ENCODE peak calls at places on chromosomes 5 and 9, in four cellular contexts. N, Y, M and I are unnamed samples.

GRCh38 chr5:82222597-82223574 is 55.3 kb downstream of the RPS23 start:
- DNase-seq in N (no peak), Y (no peak), M (no peak), I (peak; percentile 2)

GRCh38 chr5:159120446-159120845 is 20.7 kb upstream of the EBF1 start:
- DNase-seq in N (no peak), Y (no peak), M (no peak), I (no peak)

GRCh38 chr9:124780060-124780756 is 3.3 kb downstream of the OLFML2A start:
- DNase-seq in N (peak; percentile 23), Y (peak; percentile 49), M (no peak), I (no peak)

GRCh38 chr9:125968975-125969374 is 221.8 kb downstream of the PBX3 start:
- DNase-seq in N (no peak), Y (no peak), M (no peak), I (no peak)

GRCh38 chr9:114225534-114226288 is 70.4 kb downstream of the COL27A1 start:
- DNase-seq in N (no peak), Y (no peak), M (peak; percentile 36), I (no peak)

GRCh38 chr5:88677502-88677901 is 205.5 kb downstream of the MEF2C start:
- DNase-seq in N (no peak), Y (no peak), M (no peak), I (no peak)

GRCh38 chr9:16316911-16317817 is 553.3 kb downstream of the BNC2 start:
- DNase-seq in N (no peak), Y (no peak), M (no peak), I (no peak)

GRCh38 chr5:153905214-153905613 is 133.5 kb downstream of the FAM114A2 start:
- DNase-seq in N (no peak), Y (no peak), M (peak; percentile 8), I (no peak)

GRCh38 chr9:124812401-124813016 is 35.6 kb downstream of the OLFML2A start:
- DNase-seq in N (no peak), Y (no peak), M (peak; percentile 95), I (peak; percentile 92)

GRCh38 chr5:133106343-133106742 is 54.5 kb downstream of the HSPA4 start:
- DNase-seq in N (no peak), Y (no peak), M (no peak), I (no peak)

GRCh38 chr9:79353856-79354520 is 217.8 kb upstream of the TLE4 start:
- DNase-seq in N (no peak), Y (no peak), M (peak; percentile 27), I (peak; percentile 38)

GRCh38 chr5:87829214-87829551 is 416.5 kb upstream of the CCNH start:
- DNase-seq in N (peak; percentile 58), Y (no peak), M (no peak), I (no peak)

GRCh38 chr9:27368317-27368985 is 71.5 kb upstream of the EQTN start:
- DNase-seq in N (peak; percentile 45), Y (no peak), M (peak; percentile 77), I (no peak)

GRCh38 chr5:51486158-51486557 is 102.9 kb downstream of the ISL1 start:
- DNase-seq in N (no peak), Y (no peak), M (no peak), I (no peak)

DNA sequence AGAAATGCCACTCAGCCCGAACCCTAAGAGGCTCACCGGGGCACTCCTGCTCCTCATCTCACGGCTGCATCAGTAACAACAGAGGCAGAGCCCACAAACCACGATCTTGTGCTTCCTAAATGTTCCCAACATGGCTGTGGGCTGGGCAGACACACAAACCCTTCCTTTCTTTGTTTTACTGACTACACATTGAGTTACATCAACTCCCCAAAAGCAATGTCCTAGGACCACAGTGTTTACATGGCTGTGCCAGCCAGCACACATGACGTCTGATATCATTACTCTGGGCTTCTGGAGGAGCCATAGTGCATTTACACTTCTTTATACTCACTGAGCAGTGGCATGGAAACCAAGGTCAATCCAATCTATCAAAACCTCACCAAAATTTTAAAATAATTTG is 101.4 kb downstream of the LHFPL2 start:
- DNase-seq in N (no peak), Y (no peak), M (peak; percentile 94), I (no peak)
- H3K4me3 ChIP-seq in N (no peak overlapping the region), Y (no peak overlapping the region), M (no peak overlapping the region), I (no peak overlapping the region)

GRCh38 chr5:101009758-101010519 is 106.9 kb upstream of the ST8SIA4 start:
- DNase-seq in N (no peak), Y (no peak), M (no peak), I (no peak)
- H3K4me3 ChIP-seq in N (no peak overlapping the region), Y (no peak overlapping the region), M (no peak overlapping the region), I (no peak overlapping the region)

GRCh38 chr5:76953551-76954382 is 922 bp downstream of the CRHBP start:
- DNase-seq in N (no peak), Y (no peak), M (peak; percentile 23), I (no peak)
- H3K4me3 ChIP-seq in N (peak overlapping the region; percentile 53), Y (peak overlapping the region; percentile 30), M (peak overlapping the region; percentile 44), I (peak overlapping the region; percentile 42)

GRCh38 chr9:95077766-95078382 is 239.6 kb downstream of the FANCC start:
- DNase-seq in N (peak; percentile 25), Y (peak; percentile 54), M (no peak), I (no peak)

GRCh38 chr9:95077053-95077765 is 240.3 kb downstream of the FANCC start:
- DNase-seq in N (peak; percentile 52), Y (peak; percentile 46), M (no peak), I (no peak)

GRCh38 chr9:95079461-95079860 is 238.0 kb downstream of the FANCC start:
- DNase-seq in N (peak; percentile 11), Y (peak; percentile 59), M (no peak), I (no peak)

GRCh38 chr9:95078516-95078915 is 239.0 kb downstream of the FANCC start:
- DNase-seq in N (peak; percentile 11), Y (peak; percentile 54), M (no peak), I (no peak)

GRCh38 chr9:95078934-95079333 is 238.6 kb downstream of the FANCC start:
- DNase-seq in N (peak; percentile 21), Y (peak; percentile 83), M (no peak), I (no peak)
- H3K4me3 ChIP-seq in N (no peak overlapping the region), Y (no peak overlapping the region), M (no peak overlapping the region), I (no peak overlapping the region)

DNA sequence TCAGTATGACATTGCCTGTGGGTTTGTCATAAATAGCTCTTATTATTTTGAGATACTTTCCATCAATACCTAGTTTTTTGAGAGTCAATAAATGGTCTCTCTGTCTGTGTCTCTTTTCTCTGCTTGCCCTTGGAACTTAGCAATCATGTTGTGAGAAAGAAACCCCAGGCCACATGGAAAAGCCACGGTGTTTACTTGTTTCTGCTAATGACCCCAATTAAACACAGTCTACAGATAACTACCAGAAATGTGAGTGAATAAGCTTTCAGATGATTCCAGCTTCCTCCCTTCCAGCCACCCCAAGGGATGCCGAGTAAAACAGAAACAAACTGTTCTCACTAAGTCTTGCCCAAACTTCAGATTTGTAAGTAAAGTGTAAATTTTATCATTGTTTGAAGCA is 584.9 kb downstream of the MAT2B start:
- DNase-seq in N (no peak), Y (no peak), M (no peak), I (no peak)
- H3K4me3 ChIP-seq in N (no peak overlapping the region), Y (no peak overlapping the region), M (no peak overlapping the region), I (no peak overlapping the region)

GRCh38 chr5:176531902-176532493 is 5.2 kb downstream of the RNF44 start:
- DNase-seq in N (no peak), Y (no peak), M (no peak), I (no peak)
- H3K4me3 ChIP-seq in N (no peak overlapping the region), Y (no peak overlapping the region), M (no peak overlapping the region), I (no peak overlapping the region)